ENCODE peak calls at places on chromosomes 1 and 21, in seven cellular contexts. I is AG08396; M is ureter; E is IMR-90; N is naive thymus-derived CD8-positive, alpha-beta T cell; O is cardiac muscle cell; W is T follicular helper cell. G is an unnamed sample.

GRCh38 chr1:165896277-165896676 is 68.9 kb downstream of the UCK2 start:
- DNase-seq in I (peak; percentile 83), M (no peak), E (peak; percentile 98), N (no peak), O (no peak), W (no peak), G (peak; percentile 62)

GRCh38 chr1:243733670-243734310 is 116.3 kb downstream of the AKT3 start:
- DNase-seq in I (no peak), M (no peak), E (no peak), N (no peak), O (no peak), W (no peak), G (no peak)

GRCh38 chr1:235329139-235329808 is 904 bp downstream of the GGPS1 start:
- DNase-seq in I (no peak), M (peak; percentile 49), E (peak; percentile 45), N (peak; percentile 49), O (peak; percentile 55), W (peak; percentile 14), G (no peak)

GRCh38 chr1:187928288-187928687 is 1099.5 kb downstream of the PLA2G4A start:
- DNase-seq in I (no peak), M (no peak), E (peak; percentile 36), N (no peak), O (peak; percentile 58), W (no peak), G (peak; percentile 33)

GRCh38 chr1:152697701-152698600 is at the start of gene LCE2A:
- DNase-seq in I (peak; percentile 34), M (no peak), E (no peak), N (no peak), O (no peak), W (no peak), G (peak; percentile 52)

GRCh38 chr1:205144046-205144720 is 22.4 kb upstream of the RBBP5 start:
- DNase-seq in I (no peak), M (no peak), E (no peak), N (no peak), O (no peak), W (no peak), G (no peak)

GRCh38 chr21:44943005-44943685 is 3.3 kb downstream of the SLX9 start:
- DNase-seq in I (no peak), M (no peak), E (peak; percentile 32), N (no peak), O (no peak), W (no peak), G (no peak)

GRCh38 chr1:19430121-19431068 is 54.9 kb downstream of the CAPZB start:
- DNase-seq in I (peak; percentile 46), M (no peak), E (peak; percentile 80), N (no peak), O (no peak), W (no peak), G (peak; percentile 67)

GRCh38 chr1:159121526-159121925 is 45.0 kb upstream of the AIM2 start:
- DNase-seq in I (no peak), M (no peak), E (no peak), N (no peak), O (no peak), W (no peak), G (no peak)

GRCh38 chr1:85321237-85321964 is 45.0 kb upstream of the BCL10 start:
- DNase-seq in I (no peak), M (no peak), E (peak; percentile 75), N (no peak), O (no peak), W (no peak), G (no peak)

GRCh38 chr1:115296981-115297380 is 41.1 kb downstream of the NGF start:
- DNase-seq in I (no peak), M (no peak), E (peak; percentile 31), N (no peak), O (no peak), W (no peak), G (no peak)

GRCh38 chr1:213564215-213564659 is 423.5 kb upstream of the PROX1 start:
- DNase-seq in I (no peak), M (no peak), E (no peak), N (no peak), O (peak; percentile 53), W (no peak), G (peak; percentile 34)

GRCh38 chr1:164092603-164093353 is 466.2 kb upstream of the PBX1 start:
- DNase-seq in I (no peak), M (no peak), E (peak; percentile 0), N (no peak), O (no peak), W (no peak), G (no peak)

GRCh38 chr1:40299366-40300248 is 17.5 kb downstream of the COL9A2 start:
- DNase-seq in I (no peak), M (peak; percentile 17), E (peak; percentile 49), N (no peak), O (no peak), W (no peak), G (no peak)

GRCh38 chr1:40712997-40713396 is 21.5 kb downstream of the NFYC start:
- DNase-seq in I (no peak), M (no peak), E (no peak), N (no peak), O (no peak), W (no peak), G (no peak)

GRCh38 chr1:67767103-67767502 is 66.2 kb downstream of the GNG12 start:
- DNase-seq in I (no peak), M (no peak), E (no peak), N (no peak), O (no peak), W (no peak), G (no peak)

GRCh38 chr1:171251741-171252300 is 3.5 kb downstream of the FMO1 start:
- DNase-seq in I (peak; percentile 22), M (no peak), E (peak; percentile 33), N (no peak), O (peak; percentile 75), W (no peak), G (peak; percentile 11)

GRCh38 chr1:60715970-60716369 is 366.4 kb upstream of the NFIA start:
- DNase-seq in I (no peak), M (no peak), E (no peak), N (no peak), O (no peak), W (no peak), G (peak; percentile 67)

GRCh38 chr1:41917051-41917530 is 1.6 kb downstream of the HIVEP3 start:
- DNase-seq in I (no peak), M (no peak), E (no peak), N (no peak), O (no peak), W (no peak), G (no peak)

GRCh38 chr1:89594096-89594740 is 38.7 kb upstream of the LRRC8C start:
- DNase-seq in I (no peak), M (no peak), E (peak; percentile 36), N (no peak), O (no peak), W (no peak), G (no peak)

GRCh38 chr1:76084029-76084627 is 9.6 kb downstream of the ST6GALNAC3 start:
- DNase-seq in I (no peak), M (no peak), E (no peak), N (no peak), O (no peak), W (no peak), G (no peak)

GRCh38 chr1:8902765-8903164 is 24.3 kb upstream of the ENO1 start:
- DNase-seq in I (peak; percentile 47), M (no peak), E (peak; percentile 34), N (no peak), O (no peak), W (no peak), G (peak; percentile 79)